ENCODE peak calls at places on chromosomes 4 and X, in four cellular contexts. D is GM23338, P is astrocyte, H is fibroblast of lung. F is an unnamed sample.
A peak's percentile ranks its signal among the peaks of the same experiment; 100 is the strongest.

GRCh38 chrX:130114141-130114561 is 3.9 kb upstream of the ELF4 start:
- DNase-seq in D (no peak), P (no peak), H (peak; percentile 48), F (peak; percentile 79)

GRCh38 chr4:89196745-89197144 is 85.4 kb downstream of the TIGD2 start:
- DNase-seq in D (peak; percentile 18), P (peak; percentile 3), H (no peak), F (no peak)

GRCh38 chr4:181646864-181647263 is 596.3 kb upstream of the TENM3 start:
- DNase-seq in D (no peak), P (peak; percentile 52), H (peak; percentile 64), F (peak; percentile 13)

GRCh38 chr4:55077577-55077976 is 47.8 kb downstream of the KDR start:
- DNase-seq in D (no peak), P (no peak), H (no peak), F (no peak)

GRCh38 chr4:25861422-25861926 is 1.3 kb downstream of the SEL1L3 start:
- DNase-seq in D (no peak), P (peak; percentile 22), H (no peak), F (no peak)

GRCh38 chr4:121246698-121247097 is 82.6 kb upstream of the TNIP3 start:
- DNase-seq in D (no peak), P (no peak), H (no peak), F (no peak)

GRCh38 chr4:2925496-2925895 is 37.7 kb downstream of the NOP14 start:
- DNase-seq in D (no peak), P (no peak), H (no peak), F (no peak)

GRCh38 chrX:155334486-155335316 is at the start of gene CLIC2:
- DNase-seq in D (no peak), P (peak; percentile 42), H (peak; percentile 54), F (peak; percentile 20)

GRCh38 chr4:45442466-45442865 is 681.4 kb downstream of the GABRG1 start:
- DNase-seq in D (peak; percentile 51), P (no peak), H (no peak), F (peak; percentile 31)

GRCh38 chr4:153281476-153281875 is 63.0 kb upstream of the MND1 start:
- DNase-seq in D (no peak), P (no peak), H (no peak), F (no peak)

GRCh38 chrX:68710870-68711576 is 63.6 kb downstream of the STARD8 start:
- DNase-seq in D (peak; percentile 76), P (peak; percentile 18), H (peak; percentile 29), F (peak; percentile 25)

GRCh38 chr4:17889692-17890091 is 78.9 kb downstream of the NCAPG start:
- DNase-seq in D (no peak), P (no peak), H (no peak), F (no peak)

GRCh38 chrX:135484636-135485289 is 35.7 kb upstream of the INTS6L start:
- DNase-seq in D (peak; percentile 27), P (peak; percentile 56), H (peak; percentile 55), F (peak; percentile 19)

GRCh38 chr4:116925900-116926457 is 159.4 kb downstream of the TRAM1L1 start:
- DNase-seq in D (peak; percentile 79), P (peak; percentile 16), H (peak; percentile 37), F (no peak)

GRCh38 chr4:95547708-95548471 is 883 bp downstream of the UNC5C start:
- DNase-seq in D (peak; percentile 65), P (peak; percentile 37), H (peak; percentile 55), F (peak; percentile 53)

GRCh38 chrX:138710866-138711331 is 618 bp downstream of the FGF13 start:
- DNase-seq in D (peak; percentile 28), P (no peak), H (peak; percentile 9), F (no peak)

GRCh38 chr4:168574581-168575295 is 77.9 kb downstream of the PALLD start:
- DNase-seq in D (no peak), P (peak; percentile 83), H (peak; percentile 84), F (peak; percentile 71)

GRCh38 chrX:30589146-30589888 is 11.8 kb upstream of the TASL start:
- DNase-seq in D (no peak), P (no peak), H (no peak), F (no peak)

DNA sequence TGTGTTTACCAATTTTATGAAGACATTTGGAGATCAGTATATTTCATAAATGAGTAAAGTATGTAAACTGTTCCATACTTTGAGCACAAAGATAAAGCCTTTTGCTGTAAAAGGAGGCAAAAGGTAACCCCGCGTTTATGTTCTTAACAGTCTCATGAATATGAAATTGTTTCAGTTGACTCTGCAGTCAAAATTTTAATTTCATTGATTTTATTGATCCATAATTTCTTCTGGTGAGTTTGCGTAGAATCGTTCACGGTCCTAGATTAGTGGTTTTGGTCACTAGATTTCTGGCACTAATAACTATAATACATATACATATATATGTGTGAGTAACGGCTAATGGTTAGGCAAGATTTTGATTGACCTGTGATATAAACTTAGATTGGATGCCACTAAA is 1.9 kb downstream of the FMR1 start:
- DNase-seq in D (no peak), P (no peak), H (no peak), F (no peak)
- H3K79me2 ChIP-seq in D (peaks cover 61% of the 10 kb centered on the region), P (peaks cover 64% of the 10 kb centered on the region), H (peaks cover 43% of the 10 kb centered on the region), F (peaks cover 66% of the 10 kb centered on the region)

GRCh38 chr4:4870493-4871266 is 11.2 kb downstream of the MSX1 start:
- DNase-seq in D (no peak), P (no peak), H (no peak), F (no peak)
- TF ChIP-seq EZH2 in D (peak; percentile 100), P (peak; percentile 48), H (no peak), F (no peak)

GRCh38 chrX:24186483-24186882 is 37.0 kb downstream of the ZFX start:
- DNase-seq in D (no peak), P (no peak), H (no peak), F (no peak)
- H3K79me2 ChIP-seq in D (peaks cover 81% of the 10 kb centered on the region), P (peaks cover 87% of the 10 kb centered on the region), H (peaks cover 75% of the 10 kb centered on the region), F (peaks cover 96% of the 10 kb centered on the region)

GRCh38 chr4:180058731-180059215 is 2184.4 kb upstream of the TENM3 start:
- DNase-seq in D (peak; percentile 89), P (peak; percentile 56), H (peak; percentile 68), F (peak; percentile 25)

GRCh38 chr4:180059216-180059881 is 2183.9 kb upstream of the TENM3 start:
- DNase-seq in D (peak; percentile 55), P (peak; percentile 1), H (peak; percentile 8), F (no peak)

GRCh38 chr4:180057198-180057821 is 2185.9 kb upstream of the TENM3 start:
- DNase-seq in D (peak; percentile 53), P (no peak), H (peak; percentile 1), F (no peak)

GRCh38 chr4:180060159-180060889 is 2182.9 kb upstream of the TENM3 start:
- DNase-seq in D (peak; percentile 23), P (peak; percentile 12), H (peak; percentile 38), F (no peak)

GRCh38 chr4:180057891-180058643 is 2185.1 kb upstream of the TENM3 start:
- DNase-seq in D (peak; percentile 66), P (peak; percentile 23), H (peak; percentile 38), F (peak; percentile 12)
- TF ChIP-seq EZH2 in D (no peak), P (no peak), H (no peak), F (peak; percentile 79)

GRCh38 chrX:40016702-40017101 is 81.1 kb downstream of the BCOR start:
- DNase-seq in D (no peak), P (no peak), H (no peak), F (no peak)
- H3K79me2 ChIP-seq in D (no peaks in the 10 kb centered on the region), P (no peaks in the 10 kb centered on the region), H (no peaks in the 10 kb centered on the region), F (no peaks in the 10 kb centered on the region)

GRCh38 chr4:156711196-156711590 is 260.4 kb downstream of the PDGFC start:
- DNase-seq in D (no peak), P (peak; percentile 15), H (peak; percentile 27), F (no peak)
- TF ChIP-seq EZH2 in D (no peak), P (no peak), H (no peak), F (no peak)

GRCh38 chr4:96784336-96784735 is 944.4 kb downstream of the PDHA2 start:
- DNase-seq in D (no peak), P (no peak), H (no peak), F (no peak)
- H3K79me2 ChIP-seq in D (no peaks in the 10 kb centered on the region), P (no peaks in the 10 kb centered on the region), H (no peaks in the 10 kb centered on the region), F (no peaks in the 10 kb centered on the region)

GRCh38 chr4:8582016-8582415 is 1.8 kb downstream of the GPR78 start:
- DNase-seq in D (no peak), P (no peak), H (no peak), F (no peak)

GRCh38 chr4:8582436-8582835 is 2.2 kb downstream of the GPR78 start:
- DNase-seq in D (no peak), P (no peak), H (no peak), F (no peak)

GRCh38 chr4:8579526-8580320 is 469 bp upstream of the GPR78 start:
- DNase-seq in D (no peak), P (no peak), H (no peak), F (no peak)

GRCh38 chr4:8580321-8581093 is at the start of gene GPR78:
- DNase-seq in D (peak; percentile 95), P (peak; percentile 38), H (peak; percentile 60), F (peak; percentile 29)

GRCh38 chr4:8581094-8581861 is 1.1 kb downstream of the GPR78 start:
- DNase-seq in D (no peak), P (no peak), H (no peak), F (no peak)
- TF ChIP-seq EZH2 in D (no peak), P (no peak), H (no peak), F (no peak)

GRCh38 chrX:21944136-21944615 is 3.7 kb downstream of the SMS start:
- DNase-seq in D (peak; percentile 50), P (no peak), H (no peak), F (no peak)
- H3K79me2 ChIP-seq in D (peaks cover 80% of the 10 kb centered on the region), P (peaks cover 70% of the 10 kb centered on the region), H (peaks cover 73% of the 10 kb centered on the region), F (peaks cover 79% of the 10 kb centered on the region)

F was measured in mammary epithelial cell.